ENCODE peak calls at places on chromosomes 2 and 18, in four cellular contexts. V is GM20000, X is nucleus accumbens, D is ACHN. J is an unnamed sample.

GRCh38 chr2:238462782-238463396 is 36.2 kb downstream of the ASB1 start:
- DNase-seq in V (peak), X (no peak), D (peak), J (peak)

GRCh38 chr18:41096504-41096903 is 858.5 kb upstream of the PIK3C3 start:
- DNase-seq in V (no peak), X (no peak), D (no peak), J (no peak)

GRCh38 chr2:138780451-138780880 is 276 bp upstream of the NXPH2 start:
- DNase-seq in V (no peak), X (no peak), D (peak), J (no peak)

GRCh38 chr2:241741016-241741415 is 6.6 kb downstream of the D2HGDH start:
- DNase-seq in V (no peak), X (no peak), D (peak), J (peak)

GRCh38 chr2:232988444-232988843 is 24.6 kb downstream of the NGEF start:
- DNase-seq in V (no peak), X (no peak), D (peak), J (peak)

GRCh38 chr2:37263839-37264238 is 32.4 kb downstream of the NDUFAF7 start:
- DNase-seq in V (no peak), X (no peak), D (no peak), J (no peak)

GRCh38 chr2:127066942-127067341 is 40.0 kb downstream of the BIN1 start:
- DNase-seq in V (no peak), X (no peak), D (no peak), J (no peak)

GRCh38 chr2:109473006-109473380 is 140.8 kb downstream of the SEPTIN10 start:
- DNase-seq in V (no peak), X (no peak), D (no peak), J (no peak)

GRCh38 chr2:66547887-66548286 is 113.0 kb downstream of the MEIS1 start:
- DNase-seq in V (no peak), X (no peak), D (no peak), J (no peak)